ENCODE peak calls at places on chromosomes 12 and 14, in eight cellular contexts. E, Z, Y, H, B, S, G and R are unnamed samples.

GRCh38 chr14:66944872-66945271 is 244.4 kb upstream of the GARIN2 start:
- DNase-seq in B (no peak), G (no peak), Y (no peak), E (peak), S (peak), Z (no peak), H (no peak), R (no peak)

GRCh38 chr12:107884769-107885694 is 110.5 kb downstream of the ASCL4 start:
- DNase-seq in Y (peak), S (peak), G (no peak), E (peak), H (peak), B (no peak), Z (no peak), R (no peak)

GRCh38 chr12:124994435-124994975 is 1.1 kb downstream of the BRI3BP start:
- DNase-seq in S (peak), G (no peak), H (no peak), E (peak), Y (peak), Z (no peak), B (no peak), R (no peak)

GRCh38 chr12:42332301-42332894 is 6.4 kb downstream of the PPHLN1 start:
- DNase-seq in E (no peak), S (peak), G (no peak), B (no peak), Y (no peak), H (no peak), Z (no peak), R (no peak)

GRCh38 chr12:117097159-117097558 is 2.1 kb downstream of the TESC start:
- DNase-seq in B (no peak), E (no peak), S (no peak), Z (no peak), H (no peak), Y (no peak), G (no peak), R (no peak)

GRCh38 chr12:118650586-118650960 is 274.2 kb downstream of the SUDS3 start:
- DNase-seq in H (no peak), B (no peak), E (no peak), Y (no peak), S (peak), Z (no peak), G (no peak), R (no peak)

GRCh38 chr12:65885716-65886115 is 61.4 kb downstream of the HMGA2 start:
- DNase-seq in E (no peak), B (no peak), Z (no peak), Y (no peak), S (no peak), G (no peak), H (no peak), R (no peak)

GRCh38 chr14:59474172-59474571 is 9.0 kb upstream of the GPR135 start:
- DNase-seq in S (no peak), B (no peak), Y (no peak), G (no peak), Z (no peak), H (no peak), E (no peak), R (no peak)

GRCh38 chr12:56487448-56488040 is 417 bp downstream of the GLS2 start:
- DNase-seq in Z (peak), E (peak), G (no peak), B (no peak), S (no peak), H (no peak), Y (peak), R (no peak)

GRCh38 chr12:125331342-125332052 is 266.3 kb downstream of the AACS start:
- DNase-seq in S (no peak), H (no peak), G (no peak), Z (no peak), E (no peak), Y (no peak), B (no peak), R (no peak)

GRCh38 chr14:34722723-34723545 is 8.5 kb upstream of the CFL2 start:
- DNase-seq in E (peak), Z (peak), Y (no peak), G (peak), B (no peak), S (peak), H (peak), R (no peak)

GRCh38 chr12:100573168-100573498 is 351 bp upstream of the GAS2L3 start:
- DNase-seq in E (no peak), B (no peak), H (no peak), G (no peak), S (no peak), Y (no peak), Z (no peak), R (no peak)
- H3K27ac ChIP-seq in E (no peak), B (peak), H (peak), G (no peak), S (peak), Y (no peak), Z (peak), R (peak)

GRCh38 chr12:92369643-92370042 is 224.0 kb upstream of the BTG1 start:
- DNase-seq in Z (no peak), S (peak), G (no peak), E (no peak), H (no peak), Y (no peak), B (no peak), R (no peak)
- H3K27ac ChIP-seq in Z (no peak), S (no peak), G (no peak), E (no peak), H (no peak), Y (no peak), B (no peak), R (no peak)

GRCh38 chr12:51242896-51243295 is 4.3 kb downstream of the DAZAP2 start:
- DNase-seq in Z (no peak), G (no peak), B (no peak), E (no peak), S (no peak), H (no peak), Y (no peak), R (no peak)
- H3K27ac ChIP-seq in Z (no peak), G (peak), B (peak), E (no peak), S (no peak), H (no peak), Y (no peak), R (no peak)

DNA sequence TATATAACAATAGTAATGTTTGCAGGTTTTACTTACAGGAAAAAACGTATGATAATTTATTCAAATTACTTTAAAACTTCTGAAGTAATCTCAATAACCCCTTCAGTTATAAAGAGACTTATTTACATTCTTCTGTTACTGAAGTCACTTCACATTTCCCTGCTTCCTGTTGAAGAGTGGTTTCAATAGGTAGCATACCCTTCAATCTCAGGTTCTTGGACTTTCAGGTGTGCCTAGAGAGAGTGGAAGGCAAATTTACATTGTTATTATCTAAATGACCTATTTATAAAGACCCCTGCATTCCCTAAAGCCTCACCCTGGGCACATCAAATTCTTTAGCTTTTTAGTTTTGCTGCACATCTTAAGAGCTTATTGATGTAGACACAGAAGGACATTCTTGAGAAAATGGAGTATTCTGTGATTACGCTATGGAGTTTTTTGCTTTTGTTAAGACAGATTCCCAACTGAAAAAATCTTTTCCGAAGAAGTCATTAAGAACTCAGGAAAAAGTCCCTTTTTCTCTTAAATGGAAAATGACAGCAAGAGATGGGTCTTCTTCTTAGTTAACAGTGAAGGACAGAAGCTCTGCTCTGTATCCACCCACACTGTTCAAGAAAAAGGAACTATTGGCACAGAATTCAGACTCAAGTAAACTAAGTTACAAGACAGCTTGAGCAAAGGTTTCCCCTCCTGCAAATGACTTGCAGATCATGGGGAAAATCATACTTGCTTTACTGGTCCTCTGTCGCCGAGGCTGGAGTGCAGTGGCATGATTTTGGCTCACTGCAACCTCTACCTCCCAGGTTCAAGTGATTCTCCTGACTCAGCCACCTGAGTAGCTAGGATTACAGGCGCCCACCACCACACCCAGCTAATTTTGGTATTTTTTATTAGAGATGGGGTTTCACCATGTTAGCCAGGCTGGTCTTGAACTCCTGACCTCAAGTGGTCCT is 137.3 kb upstream of the AEBP2 start:
- DNase-seq in G (no peak), B (no peak), Y (no peak), S (no peak), H (no peak), E (no peak), Z (no peak), R (no peak)
- H3K27ac ChIP-seq in G (no peak), B (no peak), Y (no peak), S (no peak), H (no peak), E (no peak), Z (no peak), R (no peak)